ENCODE peak calls at places on chromosome 22, in four cellular contexts. One of them, this sample, is unnamed.

GRCh38 chr22:47918936-47919505 is 1156.6 kb downstream of the TBC1D22A start:
- DNase-seq in SW 1271: no peak
- DNase-seq in K562: no peak
- DNase-seq in BJ: no peak
- DNase-seq in this sample: peak

GRCh38 chr22:24157783-24158170 is 23.5 kb upstream of the SUSD2 start:
- DNase-seq in BJ: no peak
- DNase-seq in SW 1271: no peak
- DNase-seq in K562: no peak
- DNase-seq in this sample: no peak

GRCh38 chr22:17783317-17783716 is 9.0 kb upstream of the BID start:
- DNase-seq in SW 1271: no peak
- DNase-seq in BJ: no peak
- DNase-seq in K562: no peak
- DNase-seq in this sample: no peak

GRCh38 chr22:27430799-27431480 is 370.6 kb downstream of the MN1 start:
- DNase-seq in K562: no peak
- DNase-seq in BJ: no peak
- DNase-seq in SW 1271: no peak
- DNase-seq in this sample: no peak

GRCh38 chr22:16955678-16956210 is 52.3 kb downstream of the GAB4 start:
- DNase-seq in SW 1271: no peak
- DNase-seq in BJ: no peak
- DNase-seq in K562: peak
- DNase-seq in this sample: no peak

GRCh38 chr22:27400811-27401210 is 400.7 kb downstream of the MN1 start:
- DNase-seq in BJ: no peak
- DNase-seq in SW 1271: no peak
- DNase-seq in K562: no peak
- DNase-seq in this sample: no peak

GRCh38 chr22:49783926-49784629 is 43.6 kb downstream of the BRD1 start:
- DNase-seq in BJ: no peak
- DNase-seq in SW 1271: no peak
- DNase-seq in K562: no peak
- DNase-seq in this sample: no peak

GRCh38 chr22:47850644-47851151 is 1088.2 kb downstream of the TBC1D22A start:
- DNase-seq in SW 1271: no peak
- DNase-seq in BJ: no peak
- DNase-seq in K562: no peak
- DNase-seq in this sample: peak

GRCh38 chr22:21051836-21052400 is 6.2 kb downstream of the LRRC74B start:
- DNase-seq in BJ: no peak
- DNase-seq in SW 1271: no peak
- DNase-seq in K562: no peak
- DNase-seq in this sample: no peak

GRCh38 chr22:38974170-38974825 is 7.8 kb upstream of the APOBEC3B start:
- DNase-seq in K562: no peak
- DNase-seq in SW 1271: no peak
- DNase-seq in BJ: no peak
- DNase-seq in this sample: no peak

GRCh38 chr22:19959043-19959586 is 17.5 kb upstream of the TXNRD2 start:
- DNase-seq in K562: peak
- DNase-seq in BJ: no peak
- DNase-seq in SW 1271: no peak
- DNase-seq in this sample: peak

GRCh38 chr22:30246962-30247376 is 410 bp upstream of the LIF start:
- DNase-seq in BJ: no peak
- DNase-seq in SW 1271: no peak
- DNase-seq in K562: no peak
- DNase-seq in this sample: no peak

GRCh38 chr22:35761037-35761436 is 43.4 kb downstream of the APOL5 start:
- DNase-seq in SW 1271: no peak
- DNase-seq in K562: no peak
- DNase-seq in BJ: no peak
- DNase-seq in this sample: peak

GRCh38 chr22:37660709-37661045 is 2.2 kb downstream of the PDXP start:
- DNase-seq in K562: no peak
- DNase-seq in SW 1271: no peak
- DNase-seq in BJ: no peak
- DNase-seq in this sample: no peak

GRCh38 chr22:17057959-17058814 is 26.6 kb upstream of the IL17RA start:
- DNase-seq in BJ: no peak
- DNase-seq in SW 1271: peak
- DNase-seq in K562: peak
- DNase-seq in this sample: peak

GRCh38 chr22:45769569-45770210 is 98.1 kb downstream of the ATXN10 start:
- DNase-seq in BJ: peak
- DNase-seq in K562: no peak
- DNase-seq in SW 1271: no peak
- DNase-seq in this sample: peak

GRCh38 chr22:31764785-31765184 is 11.0 kb downstream of the DEPDC5 start:
- DNase-seq in BJ: no peak
- DNase-seq in K562: no peak
- DNase-seq in SW 1271: no peak
- DNase-seq in this sample: no peak

GRCh38 chr22:43376765-43377485 is 33.8 kb upstream of the SCUBE1 start:
- DNase-seq in K562: no peak
- DNase-seq in BJ: no peak
- DNase-seq in SW 1271: no peak
- DNase-seq in this sample: no peak

GRCh38 chr22:40279017-40279416 is 67.3 kb upstream of the ADSL start:
- DNase-seq in BJ: no peak
- DNase-seq in SW 1271: no peak
- DNase-seq in K562: no peak
- DNase-seq in this sample: no peak

GRCh38 chr22:47374901-47375575 is 612.6 kb downstream of the TBC1D22A start:
- DNase-seq in K562: no peak
- DNase-seq in SW 1271: no peak
- DNase-seq in BJ: no peak
- DNase-seq in this sample: no peak

GRCh38 chr22:42947211-42947990 is 67.5 kb downstream of the PACSIN2 start:
- DNase-seq in SW 1271: peak
- DNase-seq in K562: no peak
- DNase-seq in BJ: no peak
- DNase-seq in this sample: peak

GRCh38 chr22:32206774-32207758 is 2.2 kb upstream of the RFPL2 start:
- DNase-seq in K562: no peak
- DNase-seq in BJ: no peak
- DNase-seq in SW 1271: peak
- DNase-seq in this sample: peak

GRCh38 chr22:33544707-33545106 is 375.6 kb downstream of the LARGE1 start:
- DNase-seq in BJ: no peak
- DNase-seq in K562: no peak
- DNase-seq in SW 1271: no peak
- DNase-seq in this sample: no peak

GRCh38 chr22:22942511-22943329 is 55.1 kb downstream of the IGLL5 start:
- DNase-seq in BJ: no peak
- DNase-seq in SW 1271: peak
- DNase-seq in K562: peak
- DNase-seq in this sample: peak

GRCh38 chr22:42316988-42317387 is 46.5 kb upstream of the TCF20 start:
- DNase-seq in K562: peak
- DNase-seq in BJ: no peak
- DNase-seq in SW 1271: no peak
- DNase-seq in this sample: no peak

GRCh38 chr22:36256474-36256873 is 3.5 kb downstream of the APOL1 start:
- DNase-seq in SW 1271: no peak
- DNase-seq in K562: no peak
- DNase-seq in BJ: no peak
- DNase-seq in this sample: no peak

GRCh38 chr22:44314425-44315067 is 1.8 kb upstream of the SHISAL1 start:
- DNase-seq in K562: no peak
- DNase-seq in SW 1271: no peak
- DNase-seq in BJ: no peak
- DNase-seq in this sample: no peak

GRCh38 chr22:46376096-46376495 is 40.6 kb downstream of the TRMU start:
- DNase-seq in K562: no peak
- DNase-seq in SW 1271: no peak
- DNase-seq in BJ: no peak
- DNase-seq in this sample: no peak

GRCh38 chr22:44448271-44448780 is 49.7 kb downstream of the RTL6 start:
- DNase-seq in SW 1271: no peak
- DNase-seq in K562: no peak
- DNase-seq in BJ: peak
- DNase-seq in this sample: no peak

GRCh38 chr22:30822216-30823014 is 127.7 kb downstream of the OSBP2 start:
- DNase-seq in K562: peak
- DNase-seq in SW 1271: no peak
- DNase-seq in BJ: no peak
- DNase-seq in this sample: no peak

GRCh38 chr22:32737811-32738210 is 63.7 kb upstream of the TIMP3 start:
- DNase-seq in SW 1271: no peak
- DNase-seq in BJ: no peak
- DNase-seq in K562: no peak
- DNase-seq in this sample: no peak

GRCh38 chr22:27875951-27876350 is 43.1 kb downstream of the PITPNB start:
- DNase-seq in K562: no peak
- DNase-seq in SW 1271: no peak
- DNase-seq in BJ: no peak
- DNase-seq in this sample: no peak

GRCh38 chr22:41345807-41346335 is 35.9 kb upstream of the TEF start:
- DNase-seq in BJ: no peak
- DNase-seq in K562: no peak
- DNase-seq in SW 1271: no peak
- DNase-seq in this sample: no peak

GRCh38 chr22:42695294-42695693 is 25.4 kb downstream of the A4GALT start:
- DNase-seq in SW 1271: no peak
- DNase-seq in K562: no peak
- DNase-seq in BJ: no peak
- DNase-seq in this sample: no peak

GRCh38 chr22:46355369-46355995 is 20.0 kb downstream of the TRMU start:
- DNase-seq in BJ: no peak
- DNase-seq in K562: peak
- DNase-seq in SW 1271: peak
- DNase-seq in this sample: peak

GRCh38 chr22:25437414-25438160 is 126.9 kb upstream of the GRK3 start:
- DNase-seq in K562: no peak
- DNase-seq in SW 1271: no peak
- DNase-seq in BJ: no peak
- DNase-seq in this sample: peak